ENCODE peak calls at places on chromosomes 12 and 14, in six cellular contexts. R, K, S, X, M and O are unnamed samples.

GRCh38 chr14:104220225-104221070 is 82.1 kb downstream of the KIF26A start:
- DNase-seq in R (no peak), K (no peak), S (no peak), X (no peak), M (no peak), O (no peak)

GRCh38 chr14:66514206-66514605 is 6.3 kb downstream of the GPHN start:
- DNase-seq in R (no peak), K (no peak), S (no peak), X (peak; percentile 60), M (no peak), O (no peak)

GRCh38 chr12:129079719-129080118 is 226.4 kb downstream of the GLT1D1 start:
- DNase-seq in R (no peak), K (no peak), S (no peak), X (no peak), M (no peak), O (no peak)

GRCh38 chr14:54483848-54484247 is 4.9 kb downstream of the GMFB start:
- DNase-seq in R (no peak), K (no peak), S (no peak), X (no peak), M (no peak), O (no peak)

GRCh38 chr14:105187935-105188524 is 6.9 kb upstream of the NUDT14 start:
- DNase-seq in R (peak; percentile 53), K (no peak), S (no peak), X (no peak), M (no peak), O (no peak)

GRCh38 chr12:50132505-50133135 is 20.6 kb downstream of the COX14 start:
- DNase-seq in R (peak; percentile 28), K (no peak), S (no peak), X (peak; percentile 65), M (no peak), O (no peak)

GRCh38 chr12:124680863-124681778 is 113.7 kb upstream of the NCOR2 start:
- DNase-seq in R (peak; percentile 95), K (no peak), S (no peak), X (peak; percentile 89), M (peak; percentile 88), O (no peak)

GRCh38 chr12:46266382-46266791 is 2.5 kb downstream of the SLC38A1 start:
- DNase-seq in R (peak; percentile 70), K (peak; percentile 22), S (peak; percentile 52), X (peak; percentile 69), M (no peak), O (no peak)

GRCh38 chr14:47332939-47333338 is 342.5 kb downstream of the MDGA2 start:
- DNase-seq in R (no peak), K (no peak), S (no peak), X (no peak), M (no peak), O (no peak)

GRCh38 chr12:58412466-58412865 is 471.1 kb downstream of the ATP23 start:
- DNase-seq in R (no peak), K (no peak), S (no peak), X (no peak), M (no peak), O (no peak)

GRCh38 chr14:37903561-37904191 is 304.0 kb upstream of the SSTR1 start:
- DNase-seq in R (peak; percentile 51), K (no peak), S (no peak), X (peak; percentile 49), M (no peak), O (no peak)

GRCh38 chr12:13039557-13039956 is 4.6 kb upstream of the FAM234B start:
- DNase-seq in R (no peak), K (no peak), S (no peak), X (no peak), M (no peak), O (no peak)

GRCh38 chr12:25480145-25480544 is 72.9 kb downstream of the LMNTD1 start:
- DNase-seq in R (no peak), K (no peak), S (no peak), X (no peak), M (no peak), O (no peak)

GRCh38 chr14:102215071-102215470 is 75.4 kb downstream of the WDR20 start:
- DNase-seq in R (no peak), K (no peak), S (no peak), X (peak; percentile 13), M (no peak), O (peak; percentile 69)

GRCh38 chr12:1590083-1590979 is 4.0 kb downstream of the FBXL14 start:
- DNase-seq in R (peak; percentile 42), K (no peak), S (no peak), X (no peak), M (no peak), O (peak; percentile 43)

GRCh38 chr12:103495158-103495782 is 498 bp downstream of the C12orf42 start:
- DNase-seq in R (peak; percentile 48), K (peak; percentile 40), S (peak; percentile 66), X (peak; percentile 37), M (no peak), O (no peak)

GRCh38 chr12:27969011-27969900 is 3.3 kb downstream of the PTHLH start:
- DNase-seq in R (peak; percentile 63), K (no peak), S (no peak), X (peak; percentile 47), M (peak; percentile 35), O (no peak)

GRCh38 chr12:96063046-96063445 is 27.7 kb upstream of the LTA4H start:
- DNase-seq in R (no peak), K (no peak), S (no peak), X (peak; percentile 36), M (peak; percentile 29), O (no peak)

GRCh38 chr12:43241971-43242370 is 310.0 kb downstream of the ADAMTS20 start:
- DNase-seq in R (no peak), K (no peak), S (no peak), X (no peak), M (no peak), O (no peak)

GRCh38 chr12:119020377-119021360 is 39.3 kb downstream of the SRRM4 start:
- DNase-seq in R (no peak), K (no peak), S (no peak), X (no peak), M (no peak), O (no peak)

GRCh38 chr12:113222730-113223531 is 1.7 kb downstream of the TPCN1 start:
- DNase-seq in R (peak; percentile 80), K (peak; percentile 4), S (no peak), X (peak; percentile 62), M (no peak), O (no peak)

GRCh38 chr12:66065146-66065545 is 65.4 kb downstream of the LLPH start:
- DNase-seq in R (no peak), K (no peak), S (no peak), X (no peak), M (no peak), O (no peak)

GRCh38 chr12:70576341-70577282 is 60.6 kb downstream of the PTPRB start:
- DNase-seq in R (peak; percentile 51), K (no peak), S (no peak), X (peak; percentile 81), M (no peak), O (no peak)

GRCh38 chr14:40870252-40870651 is 736.4 kb upstream of the LRFN5 start:
- DNase-seq in R (no peak), K (no peak), S (no peak), X (no peak), M (no peak), O (no peak)

GRCh38 chr12:2194571-2194970 is 141.8 kb downstream of the CACNA1C start:
- DNase-seq in R (no peak), K (no peak), S (no peak), X (no peak), M (no peak), O (no peak)

GRCh38 chr14:100278702-100279101 is 27.5 kb downstream of the SLC25A29 start:
- DNase-seq in R (peak; percentile 77), K (no peak), S (no peak), X (peak; percentile 36), M (peak; percentile 38), O (no peak)

GRCh38 chr12:49188205-49188915 is 520 bp downstream of the TUBA1A start:
- DNase-seq in R (peak; percentile 76), K (peak; percentile 56), S (peak; percentile 74), X (peak; percentile 74), M (peak; percentile 20), O (peak; percentile 60)

GRCh38 chr12:130339946-130340345 is 2.3 kb downstream of the PIWIL1 start:
- DNase-seq in R (peak; percentile 92), K (no peak), S (no peak), X (peak; percentile 43), M (no peak), O (no peak)

GRCh38 chr12:101939856-101940265 is 62.5 kb downstream of the DRAM1 start:
- DNase-seq in R (peak; percentile 64), K (peak; percentile 15), S (peak; percentile 34), X (peak; percentile 74), M (no peak), O (peak; percentile 35)

GRCh38 chr12:119397540-119397939 is 63.0 kb downstream of the CCDC60 start:
- DNase-seq in R (no peak), K (no peak), S (no peak), X (no peak), M (no peak), O (no peak)

GRCh38 chr14:72401632-72402428 is 469.6 kb downstream of the RGS6 start:
- DNase-seq in R (peak; percentile 18), K (peak; percentile 7), S (peak; percentile 26), X (no peak), M (no peak), O (no peak)

GRCh38 chr12:70059373-70059772 is 183.9 kb upstream of the CNOT2 start:
- DNase-seq in R (no peak), K (no peak), S (no peak), X (no peak), M (no peak), O (no peak)

GRCh38 chr14:63134801-63135200 is 69.4 kb upstream of the RHOJ start:
- DNase-seq in R (no peak), K (no peak), S (no peak), X (no peak), M (no peak), O (no peak)